ENCODE peak calls at places on chromosomes 3 and 15, in six cellular contexts. A, W, C, B, Q and R are unnamed samples.

GRCh38 chr3:143814358-143814968 is 33.8 kb downstream of the SLC9A9 start:
- DNase-seq in A (no peak), W (no peak), C (peak; percentile 5), B (no peak), Q (no peak), R (no peak)

GRCh38 chr3:46852839-46853355 is 10.3 kb downstream of the MYL3 start:
- DNase-seq in A (no peak), W (no peak), C (no peak), B (no peak), Q (no peak), R (no peak)

GRCh38 chr15:85750807-85751730 is 43.7 kb downstream of the KLHL25 start:
- DNase-seq in A (no peak), W (no peak), C (peak; percentile 89), B (no peak), Q (no peak), R (no peak)

GRCh38 chr3:57544181-57545125 is at the start of gene DNAH12:
- DNase-seq in A (peak; percentile 38), W (no peak), C (no peak), B (peak; percentile 64), Q (no peak), R (peak; percentile 68)

GRCh38 chr15:48580736-48581135 is 64.8 kb downstream of the FBN1 start:
- DNase-seq in A (no peak), W (no peak), C (no peak), B (no peak), Q (no peak), R (no peak)

GRCh38 chr3:108153451-108153981 is 62.7 kb upstream of the CD47 start:
- DNase-seq in A (peak; percentile 14), W (peak; percentile 71), C (peak; percentile 74), B (peak; percentile 37), Q (no peak), R (peak; percentile 43)

GRCh38 chr15:57330619-57331018 is 45.7 kb upstream of the CGNL1 start:
- DNase-seq in A (no peak), W (no peak), C (no peak), B (no peak), Q (no peak), R (no peak)

GRCh38 chr3:159877924-159878323 is 110.7 kb upstream of the IL12A start:
- DNase-seq in A (no peak), W (peak; percentile 16), C (no peak), B (no peak), Q (no peak), R (no peak)

GRCh38 chr3:188397766-188398705 is 244.1 kb downstream of the LPP start:
- DNase-seq in A (no peak), W (no peak), C (no peak), B (no peak), Q (no peak), R (no peak)

GRCh38 chr3:10329495-10330015 is 8.6 kb upstream of the SEC13 start:
- DNase-seq in A (no peak), W (no peak), C (no peak), B (no peak), Q (no peak), R (no peak)

GRCh38 chr3:61535826-61536225 is 25.5 kb upstream of the PTPRG start:
- DNase-seq in A (no peak), W (no peak), C (no peak), B (no peak), Q (no peak), R (no peak)

GRCh38 chr3:195269375-195270078 is 1.4 kb downstream of the XXYLT1 start:
- DNase-seq in A (no peak), W (no peak), C (peak; percentile 52), B (no peak), Q (no peak), R (no peak)

GRCh38 chr3:119293761-119294401 is at the start of gene ARHGAP31:
- DNase-seq in A (no peak), W (peak; percentile 45), C (peak; percentile 73), B (peak; percentile 4), Q (peak; percentile 62), R (peak; percentile 90)

GRCh38 chr3:15332405-15333098 is at the start of gene SH3BP5:
- DNase-seq in A (peak; percentile 92), W (peak; percentile 68), C (peak; percentile 76), B (no peak), Q (no peak), R (peak; percentile 68)

GRCh38 chr3:126450744-126451143 is 24.9 kb downstream of the ZXDC start:
- DNase-seq in A (no peak), W (no peak), C (no peak), B (no peak), Q (no peak), R (no peak)

GRCh38 chr3:182713743-182714517 is 79.4 kb upstream of the ATP11B start:
- DNase-seq in A (no peak), W (peak; percentile 61), C (peak; percentile 81), B (peak; percentile 58), Q (peak; percentile 49), R (peak; percentile 75)

GRCh38 chr3:27216955-27217552 is 152.1 kb downstream of the NEK10 start:
- DNase-seq in A (no peak), W (peak; percentile 17), C (no peak), B (no peak), Q (no peak), R (peak; percentile 15)

GRCh38 chr3:72295276-72295973 is 510.5 kb upstream of the PROK2 start:
- DNase-seq in A (no peak), W (no peak), C (no peak), B (no peak), Q (no peak), R (no peak)

GRCh38 chr3:32359766-32360513 is 31.7 kb upstream of the CMTM7 start:
- DNase-seq in A (no peak), W (peak; percentile 22), C (no peak), B (no peak), Q (no peak), R (no peak)

GRCh38 chr15:74313889-74314288 is 53.6 kb downstream of the CYP11A1 start:
- DNase-seq in A (no peak), W (no peak), C (no peak), B (no peak), Q (no peak), R (no peak)

GRCh38 chr15:74316116-74316515 is 51.3 kb downstream of the CYP11A1 start:
- DNase-seq in A (no peak), W (no peak), C (peak; percentile 84), B (no peak), Q (no peak), R (no peak)

GRCh38 chr15:74312445-74313007 is 54.9 kb downstream of the CYP11A1 start:
- DNase-seq in A (peak; percentile 49), W (no peak), C (no peak), B (no peak), Q (no peak), R (no peak)

GRCh38 chr15:74315626-74316025 is 51.8 kb downstream of the CYP11A1 start:
- DNase-seq in A (peak; percentile 63), W (no peak), C (peak; percentile 99), B (no peak), Q (peak; percentile 58), R (no peak)

DNA sequence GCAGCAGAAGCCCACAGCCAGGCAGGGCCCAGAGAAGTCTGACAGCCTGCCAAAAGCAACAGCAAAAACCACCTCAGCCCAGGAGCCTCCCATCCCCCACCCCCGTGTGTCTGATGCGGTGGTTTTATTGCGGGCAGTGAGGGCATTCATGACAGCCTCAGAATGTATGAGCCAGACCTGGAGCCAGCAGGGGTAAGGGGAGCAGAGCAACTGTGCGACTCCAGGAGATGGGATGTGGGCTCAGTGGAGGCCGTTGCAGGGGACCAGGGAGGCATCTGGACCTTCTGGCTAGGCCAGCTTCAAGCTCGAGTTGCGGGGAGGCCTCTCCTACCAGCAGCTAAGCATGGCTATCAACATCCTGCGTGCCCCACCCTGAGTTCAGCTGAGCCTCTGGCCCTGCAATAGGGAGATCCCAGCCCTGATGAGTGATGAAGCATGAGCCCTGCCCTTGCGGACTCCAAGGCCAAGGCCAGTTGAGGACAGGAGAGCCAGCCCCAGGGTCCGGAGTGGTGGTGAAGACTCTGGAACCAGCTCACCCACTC is 52.5 kb downstream of the CYP11A1 start:
- DNase-seq in A (peak; percentile 71), W (no peak), C (peak; percentile 84), B (no peak), Q (no peak), R (no peak)
- TF ChIP-seq MYC in A (no peak), W (no peak), C (no peak), B (no peak), Q (no peak), R (no peak)

DNA sequence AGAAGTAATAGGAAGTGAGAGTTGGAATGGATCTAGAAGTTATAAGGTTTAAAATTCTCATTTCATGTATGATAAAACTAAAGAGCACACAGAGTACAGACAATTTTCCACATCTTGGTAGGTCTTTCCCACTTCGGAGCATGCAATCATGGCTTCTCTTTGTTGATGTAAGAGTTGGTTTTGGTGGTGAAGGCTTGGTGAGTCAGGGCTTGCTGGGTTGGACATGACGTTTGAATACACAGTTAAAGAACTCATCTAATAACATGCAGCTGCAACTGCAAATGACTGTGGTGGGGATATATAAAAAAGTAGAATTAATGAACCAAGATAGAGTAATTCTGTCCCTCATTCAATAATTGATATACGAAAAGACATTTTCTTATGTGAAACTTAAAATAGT is 39.5 kb upstream of the GRM7 start:
- DNase-seq in A (no peak), W (no peak), C (no peak), B (no peak), Q (no peak), R (no peak)
- H3K4me3 ChIP-seq in A (no peak overlapping the region), W (no peak overlapping the region), C (no peak overlapping the region), B (no peak overlapping the region), Q (no peak overlapping the region), R (no peak overlapping the region)

GRCh38 chr15:64681424-64682024 is 93.9 kb downstream of the RBPMS2 start:
- DNase-seq in A (peak; percentile 67), W (peak; percentile 86), C (peak; percentile 74), B (peak; percentile 72), Q (no peak), R (peak; percentile 70)
- TF ChIP-seq CTCF in A (peak; percentile 99), W (peak; percentile 99), C (peak; percentile 32), B (peak; percentile 93), Q (peak; percentile 51), R (peak; percentile 72)

DNA sequence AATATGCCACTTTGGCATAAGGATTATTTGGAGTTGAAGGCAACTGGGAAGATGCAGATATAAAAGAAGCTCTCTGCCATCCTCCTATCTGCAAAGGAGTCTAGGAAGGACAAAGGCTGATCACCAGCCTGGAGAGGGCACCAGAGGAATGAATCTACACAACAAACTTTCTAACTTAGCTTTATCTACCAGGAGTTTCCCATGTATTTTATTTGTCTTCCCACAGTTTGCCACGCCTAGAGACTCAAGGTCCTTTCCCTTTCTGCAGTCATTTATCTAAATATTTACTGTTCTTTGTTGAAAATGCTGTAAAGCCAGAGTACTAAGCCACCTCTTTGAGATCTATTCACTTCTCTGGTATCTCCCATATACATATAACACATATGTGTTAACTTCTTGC is 32.2 kb downstream of the GPR176 start:
- DNase-seq in A (no peak), W (peak; percentile 50), C (peak; percentile 44), B (peak; percentile 78), Q (no peak), R (peak; percentile 74)
- TF ChIP-seq MYC in A (no peak), W (no peak), C (no peak), B (no peak), Q (no peak), R (no peak)

GRCh38 chr3:132285620-132285945 is 31.6 kb upstream of the ACP3 start:
- DNase-seq in A (no peak), W (no peak), C (no peak), B (no peak), Q (no peak), R (no peak)
- H3K4me3 ChIP-seq in A (no peak overlapping the region), W (no peak overlapping the region), C (no peak overlapping the region), B (no peak overlapping the region), Q (no peak overlapping the region), R (no peak overlapping the region)

GRCh38 chr3:172094621-172095557 is 55.5 kb downstream of the FNDC3B start:
- DNase-seq in A (no peak), W (no peak), C (no peak), B (no peak), Q (peak; percentile 62), R (peak; percentile 44)
- TF ChIP-seq CTCF in A (no peak), W (no peak), C (no peak), B (no peak), Q (peak; percentile 29), R (no peak)

GRCh38 chr15:63466378-63467192 is 37.8 kb upstream of the USP3 start:
- DNase-seq in A (peak; percentile 71), W (peak; percentile 88), C (peak; percentile 81), B (peak; percentile 66), Q (no peak), R (peak; percentile 77)
- TF ChIP-seq MYC in A (no peak), W (no peak), C (no peak), B (peak; percentile 41), Q (no peak), R (no peak)